ENCODE peak calls at places on chromosomes 1 and 21, in five cellular contexts. U is MV-4-11; D is CD4-positive, alpha-beta T cell; T is ACHN; S is fibroblast of the aortic adventitia. C is an unnamed sample.

GRCh38 chr21:16086936-16087335 is 357.2 kb downstream of the USP25 start:
- DNase-seq in U (no peak), T (no peak), S (no peak), D (no peak), C (no peak)

GRCh38 chr1:151166506-151166956 is 587 bp downstream of the SCNM1 start:
- DNase-seq in S (peak), T (peak), U (peak), D (no peak), C (no peak)

GRCh38 chr1:99049745-99050144 is 45.1 kb upstream of the PLPPR5 start:
- DNase-seq in D (no peak), U (no peak), S (no peak), T (no peak), C (no peak)

GRCh38 chr1:30658014-30658336 is 65.4 kb downstream of the MATN1 start:
- DNase-seq in U (no peak), T (no peak), S (no peak), D (no peak), C (no peak)

GRCh38 chr1:46183119-46183842 is 7.0 kb upstream of the P3R3URF start:
- DNase-seq in U (peak), D (no peak), S (peak), T (peak), C (no peak)

GRCh38 chr1:243943671-243944428 is 93.8 kb upstream of the AKT3 start:
- DNase-seq in U (no peak), D (no peak), S (no peak), T (peak), C (no peak)

GRCh38 chr1:101298663-101299062 is 61.8 kb downstream of the S1PR1 start:
- DNase-seq in U (no peak), T (no peak), S (no peak), D (no peak), C (no peak)

GRCh38 chr1:48246727-48247126 is 24.2 kb downstream of the SLC5A9 start:
- DNase-seq in D (no peak), T (no peak), U (peak), S (no peak), C (no peak)

GRCh38 chr1:154810571-154810970 is 59.5 kb downstream of the KCNN3 start:
- DNase-seq in U (no peak), T (no peak), D (no peak), S (no peak), C (no peak)

GRCh38 chr1:63575340-63575826 is 17.8 kb upstream of the PGM1 start:
- DNase-seq in T (peak), D (no peak), S (peak), U (peak), C (no peak)

GRCh38 chr1:174052621-174053020 is 30.5 kb upstream of the RC3H1 start:
- DNase-seq in T (no peak), U (no peak), S (peak), D (no peak), C (no peak)

GRCh38 chr1:181061891-181062777 is 26.4 kb upstream of the IER5 start:
- DNase-seq in S (no peak), U (peak), T (no peak), D (no peak), C (no peak)